ENCODE peak calls at places on chromosomes 3 and 15, in six cellular contexts. One of them, this sample, is unnamed.

GRCh38 chr3:195076981-195077610 is 193.9 kb downstream of the XXYLT1 start:
- DNase-seq in brain microvascular endothelial cell: no peak
- DNase-seq in D341Med: no peak
- DNase-seq in stimulated activated CD4-positive, alpha-beta T cell treated with anti-CD3 and anti-CD28 coated beads, Interleukin-1b, Interleukin-23, amount 100 ng/mL, for 24 hours: no peak
- DNase-seq in HEK293T: no peak
- DNase-seq in activated effector memory CD4-positive, alpha-beta T cell treated with Interleukin-2 at 50 U/mL for 16 hours: no peak
- DNase-seq in this sample: no peak

GRCh38 chr3:119643528-119643927 is 16.9 kb downstream of the POPDC2 start:
- DNase-seq in brain microvascular endothelial cell: peak; percentile 76
- DNase-seq in D341Med: no peak
- DNase-seq in stimulated activated CD4-positive, alpha-beta T cell treated with anti-CD3 and anti-CD28 coated beads, Interleukin-1b, Interleukin-23, amount 100 ng/mL, for 24 hours: no peak
- DNase-seq in HEK293T: no peak
- DNase-seq in activated effector memory CD4-positive, alpha-beta T cell treated with Interleukin-2 at 50 U/mL for 16 hours: no peak
- DNase-seq in this sample: peak; percentile 86

GRCh38 chr3:122563717-122564025 is 429 bp downstream of the PARP9 start:
- DNase-seq in brain microvascular endothelial cell: no peak
- DNase-seq in D341Med: no peak
- DNase-seq in stimulated activated CD4-positive, alpha-beta T cell treated with anti-CD3 and anti-CD28 coated beads, Interleukin-1b, Interleukin-23, amount 100 ng/mL, for 24 hours: no peak
- DNase-seq in HEK293T: no peak
- DNase-seq in activated effector memory CD4-positive, alpha-beta T cell treated with Interleukin-2 at 50 U/mL for 16 hours: no peak
- DNase-seq in this sample: peak; percentile 32

GRCh38 chr3:197507081-197507480 is 48.7 kb downstream of the BDH1 start:
- DNase-seq in brain microvascular endothelial cell: no peak
- DNase-seq in D341Med: no peak
- DNase-seq in stimulated activated CD4-positive, alpha-beta T cell treated with anti-CD3 and anti-CD28 coated beads, Interleukin-1b, Interleukin-23, amount 100 ng/mL, for 24 hours: no peak
- DNase-seq in HEK293T: no peak
- DNase-seq in activated effector memory CD4-positive, alpha-beta T cell treated with Interleukin-2 at 50 U/mL for 16 hours: no peak
- DNase-seq in this sample: no peak

GRCh38 chr3:172692751-172693310 is 18.0 kb downstream of the NCEH1 start:
- DNase-seq in brain microvascular endothelial cell: no peak
- DNase-seq in D341Med: no peak
- DNase-seq in stimulated activated CD4-positive, alpha-beta T cell treated with anti-CD3 and anti-CD28 coated beads, Interleukin-1b, Interleukin-23, amount 100 ng/mL, for 24 hours: no peak
- DNase-seq in HEK293T: no peak
- DNase-seq in activated effector memory CD4-positive, alpha-beta T cell treated with Interleukin-2 at 50 U/mL for 16 hours: no peak
- DNase-seq in this sample: no peak

GRCh38 chr15:50107591-50108408 is 11.2 kb downstream of the ATP8B4 start:
- DNase-seq in brain microvascular endothelial cell: no peak
- DNase-seq in D341Med: no peak
- DNase-seq in stimulated activated CD4-positive, alpha-beta T cell treated with anti-CD3 and anti-CD28 coated beads, Interleukin-1b, Interleukin-23, amount 100 ng/mL, for 24 hours: no peak
- DNase-seq in HEK293T: no peak
- DNase-seq in activated effector memory CD4-positive, alpha-beta T cell treated with Interleukin-2 at 50 U/mL for 16 hours: no peak
- DNase-seq in this sample: no peak

GRCh38 chr3:139106013-139106932 is 61.6 kb upstream of the PRR23C start:
- DNase-seq in brain microvascular endothelial cell: no peak
- DNase-seq in D341Med: no peak
- DNase-seq in stimulated activated CD4-positive, alpha-beta T cell treated with anti-CD3 and anti-CD28 coated beads, Interleukin-1b, Interleukin-23, amount 100 ng/mL, for 24 hours: no peak
- DNase-seq in HEK293T: no peak
- DNase-seq in activated effector memory CD4-positive, alpha-beta T cell treated with Interleukin-2 at 50 U/mL for 16 hours: no peak
- DNase-seq in this sample: no peak

GRCh38 chr3:190385835-190386688 is 1.9 kb upstream of the CLDN16 start:
- DNase-seq in brain microvascular endothelial cell: peak; percentile 97
- DNase-seq in D341Med: no peak
- DNase-seq in stimulated activated CD4-positive, alpha-beta T cell treated with anti-CD3 and anti-CD28 coated beads, Interleukin-1b, Interleukin-23, amount 100 ng/mL, for 24 hours: no peak
- DNase-seq in HEK293T: no peak
- DNase-seq in activated effector memory CD4-positive, alpha-beta T cell treated with Interleukin-2 at 50 U/mL for 16 hours: no peak
- DNase-seq in this sample: peak; percentile 98

GRCh38 chr3:118126751-118127150 is 907.9 kb downstream of the IGSF11 start:
- DNase-seq in brain microvascular endothelial cell: no peak
- DNase-seq in D341Med: no peak
- DNase-seq in stimulated activated CD4-positive, alpha-beta T cell treated with anti-CD3 and anti-CD28 coated beads, Interleukin-1b, Interleukin-23, amount 100 ng/mL, for 24 hours: no peak
- DNase-seq in HEK293T: no peak
- DNase-seq in activated effector memory CD4-positive, alpha-beta T cell treated with Interleukin-2 at 50 U/mL for 16 hours: no peak
- DNase-seq in this sample: no peak

GRCh38 chr3:57911588-57911987 is 96.6 kb upstream of the FLNB start:
- DNase-seq in brain microvascular endothelial cell: peak; percentile 11
- DNase-seq in D341Med: no peak
- DNase-seq in stimulated activated CD4-positive, alpha-beta T cell treated with anti-CD3 and anti-CD28 coated beads, Interleukin-1b, Interleukin-23, amount 100 ng/mL, for 24 hours: no peak
- DNase-seq in HEK293T: no peak
- DNase-seq in activated effector memory CD4-positive, alpha-beta T cell treated with Interleukin-2 at 50 U/mL for 16 hours: no peak
- DNase-seq in this sample: no peak

GRCh38 chr15:98983333-98983732 is 24.3 kb downstream of the PGPEP1L start:
- DNase-seq in brain microvascular endothelial cell: peak; percentile 68
- DNase-seq in D341Med: no peak
- DNase-seq in stimulated activated CD4-positive, alpha-beta T cell treated with anti-CD3 and anti-CD28 coated beads, Interleukin-1b, Interleukin-23, amount 100 ng/mL, for 24 hours: no peak
- DNase-seq in HEK293T: peak; percentile 55
- DNase-seq in activated effector memory CD4-positive, alpha-beta T cell treated with Interleukin-2 at 50 U/mL for 16 hours: no peak
- DNase-seq in this sample: peak; percentile 90

GRCh38 chr3:100073049-100073422 is 41.3 kb downstream of the FILIP1L start:
- DNase-seq in brain microvascular endothelial cell: no peak
- DNase-seq in D341Med: no peak
- DNase-seq in stimulated activated CD4-positive, alpha-beta T cell treated with anti-CD3 and anti-CD28 coated beads, Interleukin-1b, Interleukin-23, amount 100 ng/mL, for 24 hours: no peak
- DNase-seq in HEK293T: no peak
- DNase-seq in activated effector memory CD4-positive, alpha-beta T cell treated with Interleukin-2 at 50 U/mL for 16 hours: no peak
- DNase-seq in this sample: no peak

GRCh38 chr3:157767602-157768001 is 264.4 kb upstream of the VEPH1 start:
- DNase-seq in brain microvascular endothelial cell: no peak
- DNase-seq in D341Med: no peak
- DNase-seq in stimulated activated CD4-positive, alpha-beta T cell treated with anti-CD3 and anti-CD28 coated beads, Interleukin-1b, Interleukin-23, amount 100 ng/mL, for 24 hours: no peak
- DNase-seq in HEK293T: no peak
- DNase-seq in activated effector memory CD4-positive, alpha-beta T cell treated with Interleukin-2 at 50 U/mL for 16 hours: no peak
- DNase-seq in this sample: no peak

GRCh38 chr3:150370129-150370602 is 37.9 kb upstream of the TSC22D2 start:
- DNase-seq in brain microvascular endothelial cell: peak; percentile 97
- DNase-seq in D341Med: no peak
- DNase-seq in stimulated activated CD4-positive, alpha-beta T cell treated with anti-CD3 and anti-CD28 coated beads, Interleukin-1b, Interleukin-23, amount 100 ng/mL, for 24 hours: no peak
- DNase-seq in HEK293T: peak; percentile 63
- DNase-seq in activated effector memory CD4-positive, alpha-beta T cell treated with Interleukin-2 at 50 U/mL for 16 hours: no peak
- DNase-seq in this sample: peak; percentile 96

GRCh38 chr3:197516517-197516889 is 39.3 kb downstream of the BDH1 start:
- DNase-seq in brain microvascular endothelial cell: peak; percentile 93
- DNase-seq in D341Med: no peak
- DNase-seq in stimulated activated CD4-positive, alpha-beta T cell treated with anti-CD3 and anti-CD28 coated beads, Interleukin-1b, Interleukin-23, amount 100 ng/mL, for 24 hours: peak; percentile 20
- DNase-seq in HEK293T: no peak
- DNase-seq in activated effector memory CD4-positive, alpha-beta T cell treated with Interleukin-2 at 50 U/mL for 16 hours: no peak
- DNase-seq in this sample: peak; percentile 72

GRCh38 chr3:81643721-81644120 is 117.7 kb downstream of the GBE1 start:
- DNase-seq in brain microvascular endothelial cell: peak; percentile 12
- DNase-seq in D341Med: peak; percentile 65
- DNase-seq in stimulated activated CD4-positive, alpha-beta T cell treated with anti-CD3 and anti-CD28 coated beads, Interleukin-1b, Interleukin-23, amount 100 ng/mL, for 24 hours: no peak
- DNase-seq in HEK293T: peak; percentile 49
- DNase-seq in activated effector memory CD4-positive, alpha-beta T cell treated with Interleukin-2 at 50 U/mL for 16 hours: no peak
- DNase-seq in this sample: peak; percentile 41

GRCh38 chr15:38255690-38256089 is 3.1 kb downstream of the SPRED1 start:
- DNase-seq in brain microvascular endothelial cell: no peak
- DNase-seq in D341Med: no peak
- DNase-seq in stimulated activated CD4-positive, alpha-beta T cell treated with anti-CD3 and anti-CD28 coated beads, Interleukin-1b, Interleukin-23, amount 100 ng/mL, for 24 hours: no peak
- DNase-seq in HEK293T: no peak
- DNase-seq in activated effector memory CD4-positive, alpha-beta T cell treated with Interleukin-2 at 50 U/mL for 16 hours: no peak
- DNase-seq in this sample: no peak

GRCh38 chr3:38124324-38125122 is 12.4 kb downstream of the ACAA1 start:
- DNase-seq in brain microvascular endothelial cell: no peak
- DNase-seq in D341Med: no peak
- DNase-seq in stimulated activated CD4-positive, alpha-beta T cell treated with anti-CD3 and anti-CD28 coated beads, Interleukin-1b, Interleukin-23, amount 100 ng/mL, for 24 hours: no peak
- DNase-seq in HEK293T: no peak
- DNase-seq in activated effector memory CD4-positive, alpha-beta T cell treated with Interleukin-2 at 50 U/mL for 16 hours: no peak
- DNase-seq in this sample: no peak

GRCh38 chr3:191331443-191331842 is 1.1 kb upstream of the UTS2B start:
- DNase-seq in brain microvascular endothelial cell: no peak
- DNase-seq in D341Med: no peak
- DNase-seq in stimulated activated CD4-positive, alpha-beta T cell treated with anti-CD3 and anti-CD28 coated beads, Interleukin-1b, Interleukin-23, amount 100 ng/mL, for 24 hours: no peak
- DNase-seq in HEK293T: no peak
- DNase-seq in activated effector memory CD4-positive, alpha-beta T cell treated with Interleukin-2 at 50 U/mL for 16 hours: no peak
- DNase-seq in this sample: peak; percentile 31

GRCh38 chr3:49654955-49655556 is 19.1 kb upstream of the APEH start:
- DNase-seq in brain microvascular endothelial cell: no peak
- DNase-seq in D341Med: no peak
- DNase-seq in stimulated activated CD4-positive, alpha-beta T cell treated with anti-CD3 and anti-CD28 coated beads, Interleukin-1b, Interleukin-23, amount 100 ng/mL, for 24 hours: no peak
- DNase-seq in HEK293T: no peak
- DNase-seq in activated effector memory CD4-positive, alpha-beta T cell treated with Interleukin-2 at 50 U/mL for 16 hours: no peak
- DNase-seq in this sample: no peak

GRCh38 chr3:61632568-61633175 is 71.3 kb downstream of the PTPRG start:
- DNase-seq in brain microvascular endothelial cell: no peak
- DNase-seq in D341Med: no peak
- DNase-seq in stimulated activated CD4-positive, alpha-beta T cell treated with anti-CD3 and anti-CD28 coated beads, Interleukin-1b, Interleukin-23, amount 100 ng/mL, for 24 hours: no peak
- DNase-seq in HEK293T: no peak
- DNase-seq in activated effector memory CD4-positive, alpha-beta T cell treated with Interleukin-2 at 50 U/mL for 16 hours: no peak
- DNase-seq in this sample: peak; percentile 25

GRCh38 chr15:69316281-69316680 is 17.6 kb downstream of the PAQR5 start:
- DNase-seq in brain microvascular endothelial cell: no peak
- DNase-seq in D341Med: no peak
- DNase-seq in stimulated activated CD4-positive, alpha-beta T cell treated with anti-CD3 and anti-CD28 coated beads, Interleukin-1b, Interleukin-23, amount 100 ng/mL, for 24 hours: no peak
- DNase-seq in HEK293T: no peak
- DNase-seq in activated effector memory CD4-positive, alpha-beta T cell treated with Interleukin-2 at 50 U/mL for 16 hours: no peak
- DNase-seq in this sample: no peak